ENCODE peak calls at places on chromosome 5, in nine cellular contexts. L is choroid plexus epithelial cell; I is neural crest cell; S is G401; X is CD4-positive, alpha-beta memory T cell; F is lung microvascular endothelial cell; G is anterior cingulate cortex; Z is stimulated activated CD4-positive, alpha-beta T cell treated with anti-CD3 and anti-CD28 coated beads, Interleukin-2, amount 100 ng/mL, for 24 hours; T is heart right ventricle. U is an unnamed sample.

GRCh38 chr5:146340260-146341081 is 1.8 kb downstream of the POU4F3 start:
- DNase-seq in L (peak), I (peak), S (no peak), X (peak), F (peak), G (no peak), Z (peak), T (peak), U (no peak)

GRCh38 chr5:155822177-155822576 is 504.8 kb upstream of the SGCD start:
- DNase-seq in L (no peak), I (no peak), S (no peak), X (no peak), F (no peak), G (no peak), Z (no peak), T (no peak), U (no peak)

GRCh38 chr5:119708076-119708790 is 78.9 kb downstream of the FAM170A start:
- DNase-seq in L (no peak), I (no peak), S (no peak), X (no peak), F (no peak), G (no peak), Z (no peak), T (no peak), U (no peak)

GRCh38 chr5:142716963-142717362 is 31.1 kb upstream of the FGF1 start:
- DNase-seq in L (peak), I (peak), S (peak), X (peak), F (peak), G (peak), Z (no peak), T (peak), U (no peak)

GRCh38 chr5:167814828-167815227 is 476.6 kb upstream of the WWC1 start:
- DNase-seq in L (peak), I (no peak), S (no peak), X (no peak), F (no peak), G (no peak), Z (no peak), T (no peak), U (peak)

GRCh38 chr5:78550891-78551290 is 97.7 kb downstream of the LHFPL2 start:
- DNase-seq in L (no peak), I (no peak), S (no peak), X (no peak), F (no peak), G (no peak), Z (no peak), T (no peak), U (no peak)

GRCh38 chr5:43290726-43291125 is 22.5 kb downstream of the HMGCS1 start:
- DNase-seq in L (peak), I (no peak), S (no peak), X (no peak), F (peak), G (no peak), Z (no peak), T (no peak), U (no peak)

GRCh38 chr5:146877783-146878470 is 630 bp downstream of the PPP2R2B start:
- DNase-seq in L (no peak), I (peak), S (peak), X (peak), F (no peak), G (peak), Z (peak), T (no peak), U (no peak)

GRCh38 chr5:135211083-135211790 is 177.2 kb upstream of the PITX1 start:
- DNase-seq in L (no peak), I (no peak), S (no peak), X (no peak), F (no peak), G (no peak), Z (no peak), T (no peak), U (no peak)

GRCh38 chr5:175246242-175246891 is 197.6 kb downstream of the DRD1 start:
- DNase-seq in L (peak), I (no peak), S (no peak), X (no peak), F (no peak), G (peak), Z (no peak), T (no peak), U (peak)

GRCh38 chr5:113330533-113331200 is 104.1 kb downstream of the TSSK1B start:
- DNase-seq in L (peak), I (no peak), S (peak), X (peak), F (peak), G (no peak), Z (no peak), T (peak), U (no peak)

GRCh38 chr5:131281868-131282234 is 18.0 kb downstream of the CDC42SE2 start:
- DNase-seq in L (no peak), I (no peak), S (no peak), X (no peak), F (no peak), G (no peak), Z (no peak), T (no peak), U (no peak)

GRCh38 chr5:14574124-14574523 is 7.5 kb upstream of the OTULINL start:
- DNase-seq in L (no peak), I (no peak), S (no peak), X (no peak), F (no peak), G (no peak), Z (no peak), T (no peak), U (no peak)

GRCh38 chr5:61280205-61280604 is 51.9 kb upstream of the ZSWIM6 start:
- DNase-seq in L (peak), I (no peak), S (peak), X (no peak), F (peak), G (no peak), Z (no peak), T (no peak), U (no peak)

GRCh38 chr5:177071671-177072385 is 14.9 kb upstream of the FGFR4 start:
- DNase-seq in L (peak), I (peak), S (peak), X (peak), F (peak), G (peak), Z (peak), T (no peak), U (peak)

GRCh38 chr5:135880278-135880677 is 15.4 kb downstream of the IL9 start:
- DNase-seq in L (peak), I (no peak), S (no peak), X (no peak), F (peak), G (no peak), Z (no peak), T (no peak), U (no peak)

GRCh38 chr5:141781910-141782309 is 96.3 kb downstream of the PCDH1 start:
- DNase-seq in L (no peak), I (no peak), S (no peak), X (no peak), F (no peak), G (no peak), Z (no peak), T (no peak), U (no peak)

GRCh38 chr5:148374693-148375360 is 8.9 kb upstream of the FBXO38 start:
- DNase-seq in L (peak), I (peak), S (peak), X (peak), F (peak), G (peak), Z (no peak), T (no peak), U (no peak)

GRCh38 chr5:113606298-113607134 is 93.0 kb downstream of the YTHDC2 start:
- DNase-seq in L (peak), I (peak), S (peak), X (peak), F (peak), G (peak), Z (peak), T (no peak), U (no peak)

GRCh38 chr5:37889612-37890317 is 49.9 kb upstream of the GDNF start:
- DNase-seq in L (peak), I (no peak), S (no peak), X (no peak), F (no peak), G (no peak), Z (no peak), T (no peak), U (no peak)

GRCh38 chr5:154196955-154197652 is 6.6 kb downstream of the GALNT10 start:
- DNase-seq in L (peak), I (no peak), S (peak), X (no peak), F (peak), G (peak), Z (no peak), T (no peak), U (no peak)

GRCh38 chr5:178483620-178484019 is 106.6 kb downstream of the COL23A1 start:
- DNase-seq in L (no peak), I (no peak), S (no peak), X (peak), F (no peak), G (no peak), Z (peak), T (no peak), U (no peak)

GRCh38 chr5:76813982-76814562 is 4.8 kb upstream of the F2RL1 start:
- DNase-seq in L (peak), I (no peak), S (no peak), X (no peak), F (peak), G (no peak), Z (no peak), T (no peak), U (no peak)

GRCh38 chr5:1477341-1477740 is 32.1 kb upstream of the SLC6A3 start:
- DNase-seq in L (no peak), I (no peak), S (no peak), X (no peak), F (no peak), G (peak), Z (no peak), T (peak), U (no peak)

GRCh38 chr5:127754259-127754658 is 51.1 kb downstream of the CCDC192 start:
- DNase-seq in L (peak), I (no peak), S (peak), X (no peak), F (no peak), G (no peak), Z (no peak), T (no peak), U (no peak)

GRCh38 chr5:172778223-172778814 is 7.3 kb upstream of the DUSP1 start:
- DNase-seq in L (peak), I (no peak), S (no peak), X (no peak), F (peak), G (no peak), Z (no peak), T (no peak), U (no peak)

GRCh38 chr5:93188876-93189485 is 392.0 kb downstream of the NR2F1-AS1 start:
- DNase-seq in L (no peak), I (no peak), S (no peak), X (no peak), F (no peak), G (no peak), Z (no peak), T (no peak), U (no peak)

GRCh38 chr5:181205735-181206401 is 872 bp upstream of the TRIM7 start:
- DNase-seq in L (peak), I (peak), S (peak), X (no peak), F (no peak), G (no peak), Z (peak), T (no peak), U (no peak)

GRCh38 chr5:71809446-71809845 is 90.4 kb downstream of the CARTPT start:
- DNase-seq in L (no peak), I (no peak), S (peak), X (no peak), F (no peak), G (no peak), Z (no peak), T (no peak), U (no peak)

GRCh38 chr5:40033411-40033810 is 608.6 kb upstream of the DAB2 start:
- DNase-seq in L (no peak), I (no peak), S (no peak), X (peak), F (no peak), G (no peak), Z (no peak), T (no peak), U (no peak)

GRCh38 chr5:74556631-74557595 is 83.6 kb downstream of the ENC1 start:
- DNase-seq in L (peak), I (peak), S (no peak), X (no peak), F (no peak), G (no peak), Z (no peak), T (no peak), U (no peak)

U was measured in brain pericyte.